ENCODE peak calls at places on chromosomes 11 and 22, in six cellular contexts. One of them, this sample, is unnamed.

GRCh38 chr11:32852142-32852541 is 22.4 kb downstream of the PRRG4 start:
- DNase-seq in heart left ventricle: no peak
- DNase-seq in Peyer's patch: peak; percentile 62
- DNase-seq in HepG2: no peak
- DNase-seq in breast epithelium: no peak
- DNase-seq in right lobe of liver: no peak
- DNase-seq in this sample: peak; percentile 18

GRCh38 chr11:100789500-100789899 is 102.4 kb downstream of the ARHGAP42 start:
- DNase-seq in heart left ventricle: peak; percentile 71
- DNase-seq in Peyer's patch: peak; percentile 76
- DNase-seq in HepG2: peak; percentile 12
- DNase-seq in breast epithelium: no peak
- DNase-seq in right lobe of liver: peak; percentile 86
- DNase-seq in this sample: peak; percentile 15

GRCh38 chr11:118304227-118304808 is at the start of gene CD3E:
- DNase-seq in heart left ventricle: no peak
- DNase-seq in Peyer's patch: peak; percentile 76
- DNase-seq in HepG2: no peak
- DNase-seq in breast epithelium: no peak
- DNase-seq in right lobe of liver: no peak
- DNase-seq in this sample: no peak

GRCh38 chr11:131666006-131666405 is 295.6 kb downstream of the NTM start:
- DNase-seq in heart left ventricle: no peak
- DNase-seq in Peyer's patch: no peak
- DNase-seq in HepG2: no peak
- DNase-seq in breast epithelium: no peak
- DNase-seq in right lobe of liver: no peak
- DNase-seq in this sample: no peak

GRCh38 chr11:84316866-84317560 is 1030.8 kb upstream of the CCDC90B start:
- DNase-seq in heart left ventricle: no peak
- DNase-seq in Peyer's patch: no peak
- DNase-seq in HepG2: no peak
- DNase-seq in breast epithelium: no peak
- DNase-seq in right lobe of liver: no peak
- DNase-seq in this sample: no peak

GRCh38 chr11:69138265-69138664 is 17.5 kb upstream of the SMIM38 start:
- DNase-seq in heart left ventricle: no peak
- DNase-seq in Peyer's patch: no peak
- DNase-seq in HepG2: no peak
- DNase-seq in breast epithelium: no peak
- DNase-seq in right lobe of liver: no peak
- DNase-seq in this sample: no peak

GRCh38 chr11:102139081-102139498 is 28.8 kb downstream of the YAP1 start:
- DNase-seq in heart left ventricle: no peak
- DNase-seq in Peyer's patch: no peak
- DNase-seq in HepG2: no peak
- DNase-seq in breast epithelium: no peak
- DNase-seq in right lobe of liver: no peak
- DNase-seq in this sample: no peak

GRCh38 chr22:37564111-37564711 is 3.9 kb downstream of the CDC42EP1 start:
- DNase-seq in heart left ventricle: no peak
- DNase-seq in Peyer's patch: no peak
- DNase-seq in HepG2: no peak
- DNase-seq in breast epithelium: no peak
- DNase-seq in right lobe of liver: no peak
- DNase-seq in this sample: no peak

GRCh38 chr11:108912587-108912986 is 247.7 kb downstream of the DDX10 start:
- DNase-seq in heart left ventricle: no peak
- DNase-seq in Peyer's patch: no peak
- DNase-seq in HepG2: peak; percentile 18
- DNase-seq in breast epithelium: no peak
- DNase-seq in right lobe of liver: no peak
- DNase-seq in this sample: no peak

GRCh38 chr11:83677730-83678129 is 391.6 kb upstream of the CCDC90B start:
- DNase-seq in heart left ventricle: no peak
- DNase-seq in Peyer's patch: no peak
- DNase-seq in HepG2: no peak
- DNase-seq in breast epithelium: no peak
- DNase-seq in right lobe of liver: no peak
- DNase-seq in this sample: no peak

GRCh38 chr22:43356881-43357280 is 13.7 kb upstream of the SCUBE1 start:
- DNase-seq in heart left ventricle: no peak
- DNase-seq in Peyer's patch: no peak
- DNase-seq in HepG2: no peak
- DNase-seq in breast epithelium: no peak
- DNase-seq in right lobe of liver: no peak
- DNase-seq in this sample: no peak

GRCh38 chr22:32584650-32585049 is 110.0 kb downstream of the FBXO7 start:
- DNase-seq in heart left ventricle: no peak
- DNase-seq in Peyer's patch: peak; percentile 18
- DNase-seq in HepG2: no peak
- DNase-seq in breast epithelium: no peak
- DNase-seq in right lobe of liver: no peak
- DNase-seq in this sample: no peak

GRCh38 chr11:19957301-19957985 is 202.8 kb downstream of the DBX1 start:
- DNase-seq in heart left ventricle: no peak
- DNase-seq in Peyer's patch: no peak
- DNase-seq in HepG2: no peak
- DNase-seq in breast epithelium: no peak
- DNase-seq in right lobe of liver: no peak
- DNase-seq in this sample: no peak

GRCh38 chr11:126029237-126029636 is 33.4 kb downstream of the CDON start:
- DNase-seq in heart left ventricle: no peak
- DNase-seq in Peyer's patch: no peak
- DNase-seq in HepG2: no peak
- DNase-seq in breast epithelium: no peak
- DNase-seq in right lobe of liver: no peak
- DNase-seq in this sample: no peak

GRCh38 chr11:110716361-110716760 is 4.1 kb upstream of the ARHGAP20 start:
- DNase-seq in heart left ventricle: no peak
- DNase-seq in Peyer's patch: no peak
- DNase-seq in HepG2: no peak
- DNase-seq in breast epithelium: no peak
- DNase-seq in right lobe of liver: no peak
- DNase-seq in this sample: no peak

GRCh38 chr11:61361686-61362541 is at the start of the genes CYB561A3 and TMEM138:
- DNase-seq in heart left ventricle: peak; percentile 94
- DNase-seq in Peyer's patch: peak; percentile 97
- DNase-seq in HepG2: peak; percentile 89
- DNase-seq in breast epithelium: peak; percentile 90
- DNase-seq in right lobe of liver: peak; percentile 96
- DNase-seq in this sample: peak; percentile 98

GRCh38 chr11:69215784-69216415 is 60.2 kb downstream of the SMIM38 start:
- DNase-seq in heart left ventricle: no peak
- DNase-seq in Peyer's patch: peak; percentile 42
- DNase-seq in HepG2: no peak
- DNase-seq in breast epithelium: no peak
- DNase-seq in right lobe of liver: no peak
- DNase-seq in this sample: no peak

GRCh38 chr11:1548221-1549070 is 23.6 kb downstream of the DUSP8 start:
- DNase-seq in heart left ventricle: peak; percentile 90
- DNase-seq in Peyer's patch: peak; percentile 80
- DNase-seq in HepG2: no peak
- DNase-seq in breast epithelium: peak; percentile 88
- DNase-seq in right lobe of liver: peak; percentile 87
- DNase-seq in this sample: peak; percentile 38

GRCh38 chr11:74018331-74019005 is 9.6 kb upstream of the UCP3 start:
- DNase-seq in heart left ventricle: peak; percentile 96
- DNase-seq in Peyer's patch: peak; percentile 93
- DNase-seq in HepG2: peak; percentile 89
- DNase-seq in breast epithelium: peak; percentile 91
- DNase-seq in right lobe of liver: peak; percentile 96
- DNase-seq in this sample: peak; percentile 41

GRCh38 chr11:121555172-121555571 is 102.4 kb upstream of the SORL1-AS1 start:
- DNase-seq in heart left ventricle: no peak
- DNase-seq in Peyer's patch: no peak
- DNase-seq in HepG2: no peak
- DNase-seq in breast epithelium: no peak
- DNase-seq in right lobe of liver: no peak
- DNase-seq in this sample: no peak

GRCh38 chr11:110886241-110886640 is 174.0 kb upstream of the ARHGAP20 start:
- DNase-seq in heart left ventricle: no peak
- DNase-seq in Peyer's patch: no peak
- DNase-seq in HepG2: no peak
- DNase-seq in breast epithelium: no peak
- DNase-seq in right lobe of liver: no peak
- DNase-seq in this sample: no peak

GRCh38 chr11:31958086-31958735 is 132.7 kb upstream of the RCN1 start:
- DNase-seq in heart left ventricle: peak; percentile 63
- DNase-seq in Peyer's patch: peak; percentile 69
- DNase-seq in HepG2: peak; percentile 15
- DNase-seq in breast epithelium: no peak
- DNase-seq in right lobe of liver: peak; percentile 77
- DNase-seq in this sample: peak; percentile 63

GRCh38 chr22:39353346-39353745 is 3.6 kb downstream of the SYNGR1 start:
- DNase-seq in heart left ventricle: no peak
- DNase-seq in Peyer's patch: no peak
- DNase-seq in HepG2: no peak
- DNase-seq in breast epithelium: no peak
- DNase-seq in right lobe of liver: no peak
- DNase-seq in this sample: no peak

GRCh38 chr11:111778047-111778558 is 11.9 kb upstream of the PPP2R1B start:
- DNase-seq in heart left ventricle: no peak
- DNase-seq in Peyer's patch: no peak
- DNase-seq in HepG2: peak; percentile 62
- DNase-seq in breast epithelium: no peak
- DNase-seq in right lobe of liver: no peak
- DNase-seq in this sample: no peak

GRCh38 chr11:68342459-68343158 is 30.2 kb downstream of the LRP5 start:
- DNase-seq in heart left ventricle: no peak
- DNase-seq in Peyer's patch: no peak
- DNase-seq in HepG2: no peak
- DNase-seq in breast epithelium: peak; percentile 83
- DNase-seq in right lobe of liver: no peak
- DNase-seq in this sample: no peak

GRCh38 chr11:70423523-70424505 is 25.5 kb downstream of the CTTN start:
- DNase-seq in heart left ventricle: no peak
- DNase-seq in Peyer's patch: no peak
- DNase-seq in HepG2: peak; percentile 50
- DNase-seq in breast epithelium: no peak
- DNase-seq in right lobe of liver: no peak
- DNase-seq in this sample: peak; percentile 100

DNA sequence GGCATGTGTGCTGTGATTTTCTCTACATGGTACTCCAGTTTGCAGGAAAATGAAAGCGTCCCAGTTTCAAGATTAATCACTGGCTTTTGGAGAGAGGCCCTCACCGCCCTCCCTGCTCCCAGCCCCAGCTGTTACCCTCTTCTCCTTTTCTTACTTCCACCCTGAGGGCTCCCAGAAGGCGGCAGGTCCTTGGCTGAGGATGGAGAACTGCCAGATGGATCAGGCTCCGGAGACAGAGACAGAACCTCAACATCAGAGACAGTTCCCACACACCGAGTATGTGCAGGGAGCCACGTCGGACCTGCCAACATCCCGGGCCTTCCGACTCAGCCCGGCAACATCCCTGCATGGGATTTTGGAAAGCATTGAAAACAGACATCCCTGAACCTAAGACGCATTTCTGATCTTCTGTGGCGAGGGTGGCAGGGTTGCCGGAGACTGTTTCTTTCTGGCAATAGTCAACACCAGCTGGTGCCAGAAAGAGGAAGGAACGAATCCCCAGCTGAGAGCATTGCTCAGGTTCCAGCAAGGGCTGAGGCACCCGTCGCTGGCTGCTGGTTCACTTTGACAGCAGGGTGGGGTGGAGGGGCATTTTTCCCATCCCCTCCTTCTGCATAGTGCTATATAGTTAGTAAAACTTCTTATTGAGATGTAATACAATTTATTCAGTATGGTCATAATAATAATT is 467.1 kb downstream of the MIAT start:
- DNase-seq in heart left ventricle: peak; percentile 72
- DNase-seq in Peyer's patch: no peak
- DNase-seq in HepG2: no peak
- DNase-seq in breast epithelium: no peak
- DNase-seq in right lobe of liver: no peak
- DNase-seq in this sample: peak; percentile 66
- H3K4me3 ChIP-seq in heart left ventricle: no peak overlapping the region
- H3K4me3 ChIP-seq in Peyer's patch: no peak overlapping the region
- H3K4me3 ChIP-seq in HepG2: no peak overlapping the region
- H3K4me3 ChIP-seq in breast epithelium: no peak overlapping the region
- H3K4me3 ChIP-seq in right lobe of liver: no peak overlapping the region
- H3K4me3 ChIP-seq in this sample: no peak overlapping the region

DNA sequence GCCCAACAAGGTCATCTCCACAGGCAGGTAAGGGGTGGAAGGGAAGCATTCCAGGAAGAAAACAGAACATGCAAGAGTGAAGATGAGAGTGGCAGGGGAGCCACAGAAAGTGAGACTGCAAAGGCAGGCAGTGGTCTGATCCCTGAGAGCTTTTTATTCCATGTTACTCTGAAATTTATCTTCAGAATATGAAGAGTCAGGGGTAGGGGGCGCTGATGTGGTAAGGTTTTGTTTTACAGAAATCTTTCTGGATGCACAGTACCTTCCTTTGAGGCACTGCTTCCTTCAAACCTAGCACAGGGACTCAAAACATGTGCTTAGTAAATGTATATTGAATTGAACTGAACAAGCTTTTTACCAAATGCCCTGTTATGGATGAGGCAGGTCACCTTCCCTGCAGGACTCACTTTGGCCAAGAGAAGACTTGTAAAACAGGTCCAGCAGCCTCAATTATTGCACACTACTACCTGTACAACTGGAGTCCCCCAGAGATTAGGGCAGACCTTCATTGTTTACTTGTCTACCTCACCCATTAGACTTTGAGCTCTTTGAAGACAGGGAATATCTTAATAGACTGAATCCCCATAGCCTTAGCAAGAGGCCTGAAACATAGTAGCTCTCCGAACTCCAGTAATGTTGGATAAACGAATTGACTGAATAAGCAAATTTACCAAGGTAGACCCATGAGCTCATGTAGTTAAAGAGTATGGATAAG is 2.2 kb downstream of the PAK1 start:
- DNase-seq in heart left ventricle: no peak
- DNase-seq in Peyer's patch: peak; percentile 63
- DNase-seq in HepG2: peak; percentile 33
- DNase-seq in breast epithelium: peak; percentile 28
- DNase-seq in right lobe of liver: no peak
- DNase-seq in this sample: peak; percentile 70
- TF ChIP-seq CTCF in heart left ventricle: no peak
- TF ChIP-seq CTCF in Peyer's patch: no peak
- TF ChIP-seq CTCF in HepG2: peak; percentile 20
- TF ChIP-seq CTCF in breast epithelium: no peak
- TF ChIP-seq CTCF in right lobe of liver: peak; percentile 21
- TF ChIP-seq CTCF in this sample: peak; percentile 54

GRCh38 chr11:134815404-134815803 is 403.4 kb upstream of the B3GAT1 start:
- DNase-seq in heart left ventricle: no peak
- DNase-seq in Peyer's patch: no peak
- DNase-seq in HepG2: no peak
- DNase-seq in breast epithelium: no peak
- DNase-seq in right lobe of liver: no peak
- DNase-seq in this sample: no peak
- TF ChIP-seq POLR2A in heart left ventricle: no peak
- TF ChIP-seq POLR2A in Peyer's patch: no peak
- TF ChIP-seq POLR2A in HepG2: no peak
- TF ChIP-seq POLR2A in breast epithelium: no peak
- TF ChIP-seq POLR2A in right lobe of liver: no peak
- TF ChIP-seq POLR2A in this sample: no peak

GRCh38 chr11:34331329-34331728 is 26.5 kb downstream of the ABTB2 start:
- DNase-seq in heart left ventricle: no peak
- DNase-seq in Peyer's patch: no peak
- DNase-seq in HepG2: no peak
- DNase-seq in breast epithelium: no peak
- DNase-seq in right lobe of liver: no peak
- DNase-seq in this sample: no peak
- H3K4me3 ChIP-seq in heart left ventricle: no peak overlapping the region
- H3K4me3 ChIP-seq in Peyer's patch: no peak overlapping the region
- H3K4me3 ChIP-seq in HepG2: no peak overlapping the region
- H3K4me3 ChIP-seq in breast epithelium: no peak overlapping the region
- H3K4me3 ChIP-seq in right lobe of liver: no peak overlapping the region
- H3K4me3 ChIP-seq in this sample: no peak overlapping the region